ENCODE peak calls at places on chromosome 7, in five cellular contexts. X is Calu3, O is fibroblast of the aortic adventitia, Y is neural progenitor cell, N is RWPE2. Z is an unnamed sample.

GRCh38 chr7:42843209-42843800 is 68.6 kb downstream of the C7orf25 start:
- DNase-seq in N (no peak), X (peak; percentile 56), Y (peak; percentile 78), O (peak; percentile 55), Z (no peak)

GRCh38 chr7:25454562-25455031 is 226.3 kb upstream of the NPVF start:
- DNase-seq in N (no peak), X (no peak), Y (no peak), O (no peak), Z (no peak)

GRCh38 chr7:134549366-134549765 is 456 bp downstream of the AKR1B15 start:
- DNase-seq in Y (no peak), N (no peak), O (no peak), X (no peak), Z (no peak)

GRCh38 chr7:158355456-158356065 is 232.1 kb downstream of the PTPRN2 start:
- DNase-seq in X (no peak), N (no peak), Y (peak; percentile 51), O (no peak), Z (no peak)

GRCh38 chr7:139680676-139681462 is 96.9 kb downstream of the HIPK2 start:
- DNase-seq in O (peak; percentile 96), X (peak; percentile 63), N (peak; percentile 86), Y (no peak), Z (peak; percentile 59)

GRCh38 chr7:80775481-80775880 is 137.0 kb downstream of the CD36 start:
- DNase-seq in Y (no peak), N (no peak), X (no peak), O (no peak), Z (no peak)

GRCh38 chr7:96248405-96248804 is 73.5 kb downstream of the SLC25A13 start:
- DNase-seq in O (no peak), X (no peak), N (no peak), Y (no peak), Z (no peak)

GRCh38 chr7:5237286-5237685 is 45.5 kb upstream of the SLC29A4 start:
- DNase-seq in Y (no peak), X (no peak), N (no peak), O (peak; percentile 66), Z (no peak)

GRCh38 chr7:116541951-116542350 is 17.1 kb downstream of the CAV1 start:
- DNase-seq in Y (no peak), O (no peak), X (no peak), N (no peak), Z (no peak)

GRCh38 chr7:42639930-42640329 is 271.9 kb downstream of the C7orf25 start:
- DNase-seq in N (no peak), O (no peak), Y (no peak), X (no peak), Z (no peak)

GRCh38 chr7:156651472-156651871 is 10.9 kb downstream of the RNF32 start:
- DNase-seq in O (no peak), X (no peak), Y (no peak), N (no peak), Z (no peak)

GRCh38 chr7:156654511-156655231 is 14.1 kb downstream of the RNF32 start:
- DNase-seq in O (no peak), Y (peak; percentile 58), N (no peak), X (no peak), Z (no peak)

GRCh38 chr7:156655232-156655628 is 14.7 kb downstream of the RNF32 start:
- DNase-seq in O (no peak), N (no peak), Y (no peak), X (no peak), Z (no peak)

GRCh38 chr7:156652886-156653568 is 12.5 kb downstream of the RNF32 start:
- DNase-seq in N (no peak), Y (no peak), O (no peak), X (no peak), Z (no peak)

GRCh38 chr7:156650042-156650441 is 9.5 kb downstream of the RNF32 start:
- DNase-seq in X (peak; percentile 30), N (no peak), O (no peak), Y (peak; percentile 57), Z (no peak)
- TF ChIP-seq CTCF in X (no peak), N (peak; percentile 25), O (peak; percentile 31), Y (peak; percentile 50), Z (no peak)

DNA sequence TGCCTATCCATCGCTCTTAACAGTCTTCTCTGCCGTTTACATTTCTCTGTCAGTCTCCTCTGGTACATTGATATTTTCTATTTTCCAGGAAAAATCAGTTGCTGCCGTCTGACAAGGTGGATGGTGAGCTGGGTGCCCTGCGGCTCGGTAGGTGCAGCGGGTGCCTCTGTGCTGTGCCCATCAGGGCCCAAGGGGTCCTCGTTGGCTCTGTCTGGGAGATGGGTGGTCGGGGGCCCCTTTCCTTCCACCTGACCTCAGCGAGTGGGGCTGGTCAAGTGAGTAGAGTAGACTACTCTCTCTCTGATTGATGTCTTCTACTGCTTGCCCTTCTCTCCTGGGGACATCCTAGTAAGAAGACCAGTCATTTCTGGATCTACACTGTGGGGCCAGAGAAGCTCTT is 57.4 kb downstream of the MINDY4 start:
- DNase-seq in Y (no peak), O (no peak), N (no peak), X (no peak), Z (no peak)
- TF ChIP-seq CTCF in Y (no peak), O (no peak), N (no peak), X (no peak), Z (no peak)

DNA sequence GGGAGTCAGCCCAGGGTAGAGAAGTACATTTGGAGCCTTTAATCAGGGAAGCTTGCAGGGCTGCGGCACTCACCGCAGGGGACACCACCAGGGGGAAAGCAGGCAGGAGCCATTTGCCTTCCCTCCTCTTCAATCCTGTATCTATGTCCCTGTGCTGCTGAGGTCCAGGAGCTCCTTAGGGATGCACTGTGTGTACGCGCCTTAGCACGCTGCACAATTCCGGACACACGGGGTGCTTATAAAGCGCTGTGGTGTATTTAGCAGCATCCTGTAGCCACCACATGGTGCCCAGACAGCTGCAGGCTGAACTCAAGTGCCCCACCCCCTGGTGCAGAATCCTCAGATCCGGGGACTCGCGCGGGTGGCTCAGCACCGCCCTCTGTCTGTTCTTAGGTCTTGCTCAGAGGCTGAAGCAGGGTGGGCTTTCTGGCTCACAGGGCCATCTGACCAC is 421.4 kb downstream of the SDK1 start:
- DNase-seq in N (no peak), Y (peak; percentile 85), X (no peak), O (no peak), Z (no peak)
- TF ChIP-seq CTCF in N (no peak), Y (peak; percentile 61), X (no peak), O (no peak), Z (no peak)

GRCh38 chr7:35722054-35722849 is 27.3 kb upstream of the HERPUD2 start:
- DNase-seq in O (no peak), X (no peak), N (no peak), Y (no peak), Z (no peak)

GRCh38 chr7:35721288-35721687 is 26.4 kb upstream of the HERPUD2 start:
- DNase-seq in N (no peak), Y (no peak), O (no peak), X (no peak), Z (no peak)

GRCh38 chr7:35725280-35725680 is 30.3 kb upstream of the HERPUD2 start:
- DNase-seq in O (no peak), Y (no peak), X (no peak), N (no peak), Z (peak; percentile 36)

GRCh38 chr7:35720849-35721248 is 25.9 kb upstream of the HERPUD2 start:
- DNase-seq in O (no peak), Y (no peak), X (no peak), N (no peak), Z (no peak)

GRCh38 chr7:35723011-35723410 is 28.1 kb upstream of the HERPUD2 start:
- DNase-seq in X (no peak), Y (no peak), N (no peak), O (no peak), Z (no peak)
- TF ChIP-seq CTCF in X (no peak), Y (no peak), N (no peak), O (no peak), Z (no peak)

Z was measured in natural killer cell.